ENCODE peak calls at places on chromosomes 4 and X, in five cellular contexts. One of them, this sample, is unnamed.

GRCh38 chr4:98786866-98787265 is 128.5 kb upstream of the TSPAN5 start:
- DNase-seq in stimulated activated CD8-positive, alpha-beta memory T cell treated with anti-CD3 and anti-CD28 coated beads, Interleukin-15, amount 100 ng/mL, for 1 hour: no peak
- DNase-seq in amniotic stem cell: no peak
- DNase-seq in HT-29: peak
- DNase-seq in kidney: no peak
- DNase-seq in this sample: no peak

GRCh38 chrX:106397788-106398538 is 213.8 kb upstream of the RADX start:
- DNase-seq in stimulated activated CD8-positive, alpha-beta memory T cell treated with anti-CD3 and anti-CD28 coated beads, Interleukin-15, amount 100 ng/mL, for 1 hour: no peak
- DNase-seq in amniotic stem cell: no peak
- DNase-seq in HT-29: peak
- DNase-seq in kidney: no peak
- DNase-seq in this sample: no peak

GRCh38 chr4:24978291-24979072 is 52.3 kb downstream of the LGI2 start:
- DNase-seq in stimulated activated CD8-positive, alpha-beta memory T cell treated with anti-CD3 and anti-CD28 coated beads, Interleukin-15, amount 100 ng/mL, for 1 hour: no peak
- DNase-seq in amniotic stem cell: no peak
- DNase-seq in HT-29: no peak
- DNase-seq in kidney: no peak
- DNase-seq in this sample: no peak

GRCh38 chrX:101370888-101371504 is 15.0 kb downstream of the BTK start:
- DNase-seq in stimulated activated CD8-positive, alpha-beta memory T cell treated with anti-CD3 and anti-CD28 coated beads, Interleukin-15, amount 100 ng/mL, for 1 hour: no peak
- DNase-seq in amniotic stem cell: no peak
- DNase-seq in HT-29: no peak
- DNase-seq in kidney: no peak
- DNase-seq in this sample: no peak

GRCh38 chr4:115866364-115866896 is 753.0 kb upstream of the NDST4 start:
- DNase-seq in stimulated activated CD8-positive, alpha-beta memory T cell treated with anti-CD3 and anti-CD28 coated beads, Interleukin-15, amount 100 ng/mL, for 1 hour: no peak
- DNase-seq in amniotic stem cell: no peak
- DNase-seq in HT-29: no peak
- DNase-seq in kidney: no peak
- DNase-seq in this sample: no peak

GRCh38 chr4:165288639-165289428 is 38.6 kb upstream of the MSMO1 start:
- DNase-seq in stimulated activated CD8-positive, alpha-beta memory T cell treated with anti-CD3 and anti-CD28 coated beads, Interleukin-15, amount 100 ng/mL, for 1 hour: no peak
- DNase-seq in amniotic stem cell: no peak
- DNase-seq in HT-29: peak
- DNase-seq in kidney: no peak
- DNase-seq in this sample: no peak

GRCh38 chr4:48296330-48296729 is 26.7 kb upstream of the TEC start:
- DNase-seq in stimulated activated CD8-positive, alpha-beta memory T cell treated with anti-CD3 and anti-CD28 coated beads, Interleukin-15, amount 100 ng/mL, for 1 hour: no peak
- DNase-seq in amniotic stem cell: no peak
- DNase-seq in HT-29: no peak
- DNase-seq in kidney: no peak
- DNase-seq in this sample: no peak

GRCh38 chrX:47202877-47203276 is 9.2 kb downstream of the UBA1 start:
- DNase-seq in stimulated activated CD8-positive, alpha-beta memory T cell treated with anti-CD3 and anti-CD28 coated beads, Interleukin-15, amount 100 ng/mL, for 1 hour: no peak
- DNase-seq in amniotic stem cell: no peak
- DNase-seq in HT-29: no peak
- DNase-seq in kidney: no peak
- DNase-seq in this sample: no peak

GRCh38 chr4:8058031-8058479 is 100.6 kb downstream of the ABLIM2 start:
- DNase-seq in stimulated activated CD8-positive, alpha-beta memory T cell treated with anti-CD3 and anti-CD28 coated beads, Interleukin-15, amount 100 ng/mL, for 1 hour: no peak
- DNase-seq in amniotic stem cell: no peak
- DNase-seq in HT-29: no peak
- DNase-seq in kidney: peak
- DNase-seq in this sample: peak

GRCh38 chr4:1809754-1810502 is 16.8 kb downstream of the FGFR3 start:
- DNase-seq in stimulated activated CD8-positive, alpha-beta memory T cell treated with anti-CD3 and anti-CD28 coated beads, Interleukin-15, amount 100 ng/mL, for 1 hour: peak
- DNase-seq in amniotic stem cell: no peak
- DNase-seq in HT-29: peak
- DNase-seq in kidney: peak
- DNase-seq in this sample: peak

GRCh38 chr4:161936625-161937133 is 227.1 kb downstream of the FSTL5 start:
- DNase-seq in stimulated activated CD8-positive, alpha-beta memory T cell treated with anti-CD3 and anti-CD28 coated beads, Interleukin-15, amount 100 ng/mL, for 1 hour: no peak
- DNase-seq in amniotic stem cell: peak
- DNase-seq in HT-29: no peak
- DNase-seq in kidney: no peak
- DNase-seq in this sample: no peak

GRCh38 chrX:72609313-72609712 is 36.7 kb upstream of the HDAC8 start:
- DNase-seq in stimulated activated CD8-positive, alpha-beta memory T cell treated with anti-CD3 and anti-CD28 coated beads, Interleukin-15, amount 100 ng/mL, for 1 hour: no peak
- DNase-seq in amniotic stem cell: no peak
- DNase-seq in HT-29: peak
- DNase-seq in kidney: no peak
- DNase-seq in this sample: no peak

GRCh38 chr4:77358315-77358928 is 201.4 kb downstream of the CCNG2 start:
- DNase-seq in stimulated activated CD8-positive, alpha-beta memory T cell treated with anti-CD3 and anti-CD28 coated beads, Interleukin-15, amount 100 ng/mL, for 1 hour: no peak
- DNase-seq in amniotic stem cell: no peak
- DNase-seq in HT-29: peak
- DNase-seq in kidney: no peak
- DNase-seq in this sample: no peak

GRCh38 chr4:146132445-146132844 is 43.1 kb upstream of the LSM6 start:
- DNase-seq in stimulated activated CD8-positive, alpha-beta memory T cell treated with anti-CD3 and anti-CD28 coated beads, Interleukin-15, amount 100 ng/mL, for 1 hour: no peak
- DNase-seq in amniotic stem cell: no peak
- DNase-seq in HT-29: no peak
- DNase-seq in kidney: no peak
- DNase-seq in this sample: no peak

GRCh38 chrX:123475068-123475724 is 257.7 kb downstream of the THOC2 start:
- DNase-seq in stimulated activated CD8-positive, alpha-beta memory T cell treated with anti-CD3 and anti-CD28 coated beads, Interleukin-15, amount 100 ng/mL, for 1 hour: no peak
- DNase-seq in amniotic stem cell: no peak
- DNase-seq in HT-29: no peak
- DNase-seq in kidney: no peak
- DNase-seq in this sample: no peak

GRCh38 chrX:47637546-47638195 is 7.9 kb upstream of the CFP start:
- DNase-seq in stimulated activated CD8-positive, alpha-beta memory T cell treated with anti-CD3 and anti-CD28 coated beads, Interleukin-15, amount 100 ng/mL, for 1 hour: no peak
- DNase-seq in amniotic stem cell: no peak
- DNase-seq in HT-29: no peak
- DNase-seq in kidney: peak
- DNase-seq in this sample: peak

GRCh38 chrX:20322887-20323286 is 56.2 kb upstream of the RPS6KA3 start:
- DNase-seq in stimulated activated CD8-positive, alpha-beta memory T cell treated with anti-CD3 and anti-CD28 coated beads, Interleukin-15, amount 100 ng/mL, for 1 hour: no peak
- DNase-seq in amniotic stem cell: no peak
- DNase-seq in HT-29: no peak
- DNase-seq in kidney: no peak
- DNase-seq in this sample: no peak

GRCh38 chr4:170198742-170199141 is 109.0 kb upstream of the AADAT start:
- DNase-seq in stimulated activated CD8-positive, alpha-beta memory T cell treated with anti-CD3 and anti-CD28 coated beads, Interleukin-15, amount 100 ng/mL, for 1 hour: no peak
- DNase-seq in amniotic stem cell: peak
- DNase-seq in HT-29: peak
- DNase-seq in kidney: no peak
- DNase-seq in this sample: no peak

GRCh38 chr4:156619154-156619934 is 352.3 kb downstream of the PDGFC start:
- DNase-seq in stimulated activated CD8-positive, alpha-beta memory T cell treated with anti-CD3 and anti-CD28 coated beads, Interleukin-15, amount 100 ng/mL, for 1 hour: no peak
- DNase-seq in amniotic stem cell: no peak
- DNase-seq in HT-29: no peak
- DNase-seq in kidney: no peak
- DNase-seq in this sample: no peak

GRCh38 chrX:71532078-71532752 is 689 bp upstream of the OGT start:
- DNase-seq in stimulated activated CD8-positive, alpha-beta memory T cell treated with anti-CD3 and anti-CD28 coated beads, Interleukin-15, amount 100 ng/mL, for 1 hour: no peak
- DNase-seq in amniotic stem cell: no peak
- DNase-seq in HT-29: peak
- DNase-seq in kidney: no peak
- DNase-seq in this sample: no peak

This sample was measured in Right ventricle myocardium inferior.